ENCODE peak calls at places on chromosomes 3 and 15, in six cellular contexts. Y is activated naive CD4-positive, alpha-beta T cell; C is hepatic stellate cell; B is T-helper 9 cell; X is GM23338; Z is prostate gland. O is an unnamed sample.

GRCh38 chr15:71526061-71526460 is 284.3 kb upstream of the NR2E3 start:
- DNase-seq in Y (no peak), C (peak; percentile 14), B (no peak), X (peak; percentile 33), Z (no peak), O (no peak)

GRCh38 chr3:142943870-142944269 is 19.6 kb downstream of the PAQR9 start:
- DNase-seq in Y (no peak), C (no peak), B (no peak), X (no peak), Z (no peak), O (no peak)

GRCh38 chr15:45328663-45329062 is 49.7 kb downstream of the GATM start:
- DNase-seq in Y (no peak), C (no peak), B (no peak), X (peak; percentile 18), Z (no peak), O (no peak)

GRCh38 chr15:74791667-74792066 is 9.8 kb downstream of the CSK start:
- DNase-seq in Y (no peak), C (no peak), B (no peak), X (no peak), Z (no peak), O (no peak)

GRCh38 chr3:140942221-140943104 is 827 bp downstream of the SLC25A36 start:
- DNase-seq in Y (peak; percentile 10), C (peak; percentile 38), B (no peak), X (peak; percentile 90), Z (peak; percentile 51), O (peak; percentile 90)

GRCh38 chr3:66449411-66449931 is 51.4 kb downstream of the LRIG1 start:
- DNase-seq in Y (no peak), C (no peak), B (no peak), X (no peak), Z (no peak), O (no peak)

GRCh38 chr3:154059798-154060197 is 61.4 kb upstream of the ARHGEF26 start:
- DNase-seq in Y (no peak), C (no peak), B (no peak), X (peak; percentile 19), Z (peak; percentile 76), O (no peak)

GRCh38 chr15:77251662-77252061 is 168.2 kb downstream of the PEAK1 start:
- DNase-seq in Y (no peak), C (no peak), B (no peak), X (peak; percentile 74), Z (no peak), O (peak; percentile 66)

GRCh38 chr3:151276038-151277027 is 2.0 kb downstream of the P2RY14 start:
- DNase-seq in Y (no peak), C (no peak), B (peak; percentile 16), X (no peak), Z (no peak), O (peak; percentile 58)

GRCh38 chr3:49512791-49513355 is 41.4 kb upstream of the BSN start:
- DNase-seq in Y (no peak), C (no peak), B (no peak), X (no peak), Z (no peak), O (no peak)

GRCh38 chr3:66938338-66938963 is 59.7 kb upstream of the KBTBD8 start:
- DNase-seq in Y (no peak), C (peak; percentile 26), B (no peak), X (peak; percentile 90), Z (peak; percentile 19), O (peak; percentile 80)

GRCh38 chr15:31297880-31298456 is 28.7 kb upstream of the KLF13 start:
- DNase-seq in Y (no peak), C (no peak), B (no peak), X (no peak), Z (no peak), O (peak; percentile 29)

GRCh38 chr15:75822685-75823278 is 20.5 kb upstream of the UBE2Q2 start:
- DNase-seq in Y (no peak), C (no peak), B (no peak), X (no peak), Z (no peak), O (no peak)

GRCh38 chr15:88382482-88382983 is 84.7 kb downstream of the MRPL46 start:
- DNase-seq in Y (no peak), C (no peak), B (no peak), X (no peak), Z (no peak), O (no peak)

GRCh38 chr3:125087768-125088391 is 32.1 kb upstream of the HEG1 start:
- DNase-seq in Y (no peak), C (peak; percentile 84), B (no peak), X (no peak), Z (no peak), O (no peak)

GRCh38 chr3:23760871-23761373 is 44.8 kb upstream of the UBE2E1 start:
- DNase-seq in Y (no peak), C (no peak), B (no peak), X (peak; percentile 41), Z (no peak), O (peak; percentile 82)

GRCh38 chr15:70584838-70585706 is 178.3 kb downstream of the UACA start:
- DNase-seq in Y (no peak), C (no peak), B (peak; percentile 17), X (peak; percentile 85), Z (peak; percentile 16), O (peak; percentile 94)

GRCh38 chr15:81480645-81481053 is 106.6 kb upstream of the TMC3 start:
- DNase-seq in Y (no peak), C (peak; percentile 9), B (no peak), X (peak; percentile 78), Z (peak; percentile 56), O (peak; percentile 72)

GRCh38 chr3:193816656-193817311 is 223.8 kb downstream of the OPA1 start:
- DNase-seq in Y (no peak), C (no peak), B (no peak), X (peak; percentile 92), Z (no peak), O (peak; percentile 93)

GRCh38 chr3:164332856-164333802 is 745.2 kb downstream of the SI start:
- DNase-seq in Y (no peak), C (no peak), B (no peak), X (peak; percentile 52), Z (no peak), O (peak; percentile 79)

GRCh38 chr3:108414007-108414406 is 96.4 kb downstream of the MYH15 start:
- DNase-seq in Y (no peak), C (no peak), B (no peak), X (no peak), Z (no peak), O (no peak)

GRCh38 chr3:66413151-66413751 is 87.6 kb downstream of the LRIG1 start:
- DNase-seq in Y (no peak), C (peak; percentile 94), B (no peak), X (no peak), Z (no peak), O (peak; percentile 20)

GRCh38 chr15:84391191-84391590 is 155.6 kb downstream of the GOLGA6L4 start:
- DNase-seq in Y (no peak), C (no peak), B (no peak), X (no peak), Z (no peak), O (peak; percentile 24)

GRCh38 chr3:96756516-96756915 is 57.9 kb upstream of the EPHA6 start:
- DNase-seq in Y (no peak), C (no peak), B (no peak), X (no peak), Z (no peak), O (peak; percentile 42)

GRCh38 chr15:40381818-40382529 is 547 bp upstream of the KNSTRN start:
- DNase-seq in Y (no peak), C (no peak), B (no peak), X (no peak), Z (no peak), O (no peak)

GRCh38 chr3:186823391-186823790 is 17.1 kb upstream of the RFC4 start:
- DNase-seq in Y (no peak), C (no peak), B (no peak), X (no peak), Z (no peak), O (peak; percentile 10)

GRCh38 chr3:119664850-119665379 is 4.5 kb upstream of the POPDC2 start:
- DNase-seq in Y (no peak), C (no peak), B (no peak), X (no peak), Z (no peak), O (no peak)

GRCh38 chr15:63481105-63481810 is 23.1 kb upstream of the USP3 start:
- DNase-seq in Y (no peak), C (no peak), B (no peak), X (no peak), Z (no peak), O (peak; percentile 50)

GRCh38 chr3:176941674-176942073 is 255.6 kb downstream of the TBL1XR1 start:
- DNase-seq in Y (no peak), C (no peak), B (no peak), X (no peak), Z (no peak), O (no peak)

O was measured in endodermal cell.